ENCODE peak calls at places on chromosomes 16 and 17, in nine cellular contexts. E, M, Z, T, J, I, F, Y and D are unnamed samples.
A peak's percentile ranks its signal among the peaks of the same experiment; 100 is the strongest.

GRCh38 chr17:42900460-42901331 is at the start of gene G6PC1:
- DNase-seq in E (no peak), M (no peak), Z (no peak), T (no peak), J (no peak), I (no peak), F (no peak), Y (no peak), D (no peak)

GRCh38 chr17:33201255-33201654 is 91.8 kb downstream of the ASIC2 start:
- DNase-seq in E (no peak), M (no peak), Z (no peak), T (no peak), J (no peak), I (no peak), F (no peak), Y (no peak), D (no peak)

GRCh38 chr17:46943511-46944393 is 20.8 kb downstream of the GOSR2 start:
- DNase-seq in E (no peak), M (no peak), Z (no peak), T (peak; percentile 29), J (no peak), I (no peak), F (no peak), Y (peak; percentile 33), D (no peak)

GRCh38 chr17:70136131-70136530 is 33.2 kb upstream of the KCNJ2 start:
- DNase-seq in E (no peak), M (no peak), Z (no peak), T (no peak), J (no peak), I (no peak), F (no peak), Y (no peak), D (no peak)

GRCh38 chr17:50864747-50865059 is 1.5 kb downstream of the TOB1 start:
- DNase-seq in E (no peak), M (peak; percentile 12), Z (no peak), T (no peak), J (no peak), I (no peak), F (no peak), Y (no peak), D (no peak)

GRCh38 chr16:23803591-23804123 is 32.1 kb upstream of the PRKCB start:
- DNase-seq in E (peak; percentile 58), M (peak; percentile 65), Z (peak; percentile 78), T (peak; percentile 78), J (no peak), I (peak; percentile 1), F (peak; percentile 73), Y (peak; percentile 2), D (peak; percentile 73)

GRCh38 chr17:43020030-43020621 is 2.1 kb downstream of the VAT1 start:
- DNase-seq in E (no peak), M (no peak), Z (no peak), T (no peak), J (no peak), I (no peak), F (no peak), Y (no peak), D (no peak)

GRCh38 chr17:42819939-42820535 is 4.0 kb downstream of the BECN1 start:
- DNase-seq in E (peak; percentile 29), M (peak; percentile 76), Z (peak; percentile 75), T (peak; percentile 80), J (no peak), I (peak; percentile 18), F (peak; percentile 83), Y (no peak), D (peak; percentile 74)